ENCODE peak calls at places on chromosomes 13 and 19, in four cellular contexts. O is tibial nerve, I is esophagus muscularis mucosa, N is adrenal gland. H is an unnamed sample.

GRCh38 chr13:40609972-40610726 is 56.3 kb downstream of the FOXO1 start:
- DNase-seq in O (no peak), N (no peak), I (peak), H (no peak)

GRCh38 chr13:110665491-110666254 is 40.2 kb downstream of the CARS2 start:
- DNase-seq in I (no peak), N (no peak), O (no peak), H (no peak)

GRCh38 chr13:58142952-58143351 is 511.4 kb downstream of the PCDH17 start:
- DNase-seq in I (no peak), N (no peak), O (no peak), H (no peak)

GRCh38 chr19:58558623-58559274 is 338 bp upstream of the UBE2M start:
- DNase-seq in I (peak), O (peak), N (peak), H (no peak)

GRCh38 chr13:97205971-97206370 is 16.2 kb upstream of the MBNL2 start:
- DNase-seq in O (no peak), I (no peak), N (no peak), H (no peak)

GRCh38 chr13:73338389-73338788 is 279.6 kb downstream of the KLF5 start:
- DNase-seq in O (no peak), N (no peak), I (no peak), H (no peak)

GRCh38 chr13:25978961-25979360 is 72.9 kb downstream of the SHISA2 start:
- DNase-seq in I (no peak), N (no peak), O (no peak), H (no peak)

GRCh38 chr13:31764556-31764955 is 25.2 kb downstream of the RXFP2 start:
- DNase-seq in O (no peak), I (no peak), N (no peak), H (no peak)

GRCh38 chr13:108496364-108497215 is 132.8 kb upstream of the MYO16 start:
- DNase-seq in I (no peak), N (no peak), O (no peak), H (no peak)

GRCh38 chr19:17244618-17245534 is 843 bp downstream of the NR2F6 start:
- DNase-seq in N (no peak), O (no peak), I (no peak), H (no peak)

GRCh38 chr19:51398096-51398704 is 7.8 kb upstream of the C19orf84 start:
- DNase-seq in I (no peak), N (no peak), O (no peak), H (no peak)

GRCh38 chr13:113166266-113166665 is 7.8 kb downstream of the PROZ start:
- DNase-seq in I (no peak), O (no peak), N (no peak), H (no peak)

GRCh38 chr19:13270514-13271105 is 120.4 kb downstream of the IER2 start:
- DNase-seq in O (no peak), I (no peak), N (no peak), H (no peak)

GRCh38 chr13:73200432-73200831 is 141.6 kb downstream of the KLF5 start:
- DNase-seq in I (no peak), N (no peak), O (no peak), H (no peak)

GRCh38 chr13:29515372-29515771 is 80.1 kb downstream of the SLC7A1 start:
- DNase-seq in O (no peak), I (no peak), N (no peak), H (no peak)

GRCh38 chr13:85864963-85865530 is 65.8 kb upstream of the SLITRK6 start:
- DNase-seq in N (no peak), O (no peak), I (no peak), H (no peak)

GRCh38 chr19:20928371-20928770 is 5.3 kb downstream of the ZNF85 start:
- DNase-seq in I (no peak), N (no peak), O (no peak), H (no peak)

GRCh38 chr13:39565036-39565949 is 37.7 kb downstream of the LHFPL6 start:
- DNase-seq in I (no peak), N (no peak), O (no peak), H (no peak)

GRCh38 chr13:100540621-100541020 is 48.0 kb downstream of the GGACT start:
- DNase-seq in O (no peak), I (no peak), N (no peak), H (peak)

GRCh38 chr13:49620170-49620621 is 8.1 kb upstream of the ARL11 start:
- DNase-seq in N (no peak), O (no peak), I (no peak), H (no peak)

GRCh38 chr13:51806571-51806970 is 2.6 kb upstream of the DHRS12 start:
- DNase-seq in I (no peak), N (peak), O (no peak), H (no peak)

DNA sequence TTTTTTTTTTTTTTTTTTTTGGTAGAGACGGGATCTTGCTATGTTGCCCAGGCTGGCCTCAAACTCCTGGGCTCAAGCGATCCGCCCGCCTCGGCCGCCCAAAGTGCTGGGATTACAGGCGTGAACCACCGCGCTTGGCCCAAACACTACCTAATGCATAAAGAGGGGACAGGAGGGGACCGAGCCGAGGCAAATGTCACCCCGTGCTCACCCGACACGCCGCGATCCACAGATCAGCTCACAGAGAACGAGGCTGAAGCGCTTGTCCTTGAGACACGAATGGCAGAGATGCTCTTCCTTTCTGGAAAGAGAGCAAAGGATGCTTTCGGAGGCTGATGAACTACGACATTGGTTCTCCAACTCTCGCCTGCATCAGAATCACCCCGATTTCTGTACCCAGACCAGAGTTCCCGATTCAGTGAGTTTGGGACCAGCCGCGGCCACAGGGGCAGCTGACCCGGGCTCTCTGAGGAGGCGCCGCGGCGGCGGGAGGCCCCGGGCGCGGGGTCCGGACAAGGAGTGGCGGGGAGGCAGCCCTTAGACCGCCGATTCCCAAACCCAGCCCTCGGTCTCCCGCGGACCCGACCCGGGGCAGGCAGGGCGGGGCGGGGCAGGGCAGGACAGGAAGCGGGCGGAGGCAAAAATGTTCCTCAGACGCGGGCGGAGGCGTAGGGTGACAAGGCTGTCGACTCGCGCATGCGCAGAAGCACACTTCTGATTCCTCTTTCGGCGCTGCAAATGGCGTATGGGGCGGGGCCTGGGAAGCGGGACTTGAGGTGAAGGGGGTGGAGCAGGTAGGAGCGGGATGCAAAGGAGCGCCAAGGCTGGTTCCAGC is at the start of gene ZNF699:
- DNase-seq in N (peak), O (peak), I (peak), H (peak)
- TF ChIP-seq POLR2A in N (peak), O (peak), I (peak), H (peak)

GRCh38 chr19:43623889-43624670 is 4.7 kb upstream of the ZNF428 start:
- DNase-seq in O (no peak), N (no peak), I (no peak), H (no peak)

GRCh38 chr19:43628646-43629326 is 9.4 kb upstream of the ZNF428 start:
- DNase-seq in O (no peak), I (no peak), N (no peak), H (no peak)

GRCh38 chr19:43626838-43627237 is 7.4 kb upstream of the ZNF428 start:
- DNase-seq in N (no peak), O (no peak), I (no peak), H (no peak)

GRCh38 chr19:43624933-43625332 is 5.5 kb upstream of the ZNF428 start:
- DNase-seq in I (no peak), O (no peak), N (peak), H (no peak)

DNA sequence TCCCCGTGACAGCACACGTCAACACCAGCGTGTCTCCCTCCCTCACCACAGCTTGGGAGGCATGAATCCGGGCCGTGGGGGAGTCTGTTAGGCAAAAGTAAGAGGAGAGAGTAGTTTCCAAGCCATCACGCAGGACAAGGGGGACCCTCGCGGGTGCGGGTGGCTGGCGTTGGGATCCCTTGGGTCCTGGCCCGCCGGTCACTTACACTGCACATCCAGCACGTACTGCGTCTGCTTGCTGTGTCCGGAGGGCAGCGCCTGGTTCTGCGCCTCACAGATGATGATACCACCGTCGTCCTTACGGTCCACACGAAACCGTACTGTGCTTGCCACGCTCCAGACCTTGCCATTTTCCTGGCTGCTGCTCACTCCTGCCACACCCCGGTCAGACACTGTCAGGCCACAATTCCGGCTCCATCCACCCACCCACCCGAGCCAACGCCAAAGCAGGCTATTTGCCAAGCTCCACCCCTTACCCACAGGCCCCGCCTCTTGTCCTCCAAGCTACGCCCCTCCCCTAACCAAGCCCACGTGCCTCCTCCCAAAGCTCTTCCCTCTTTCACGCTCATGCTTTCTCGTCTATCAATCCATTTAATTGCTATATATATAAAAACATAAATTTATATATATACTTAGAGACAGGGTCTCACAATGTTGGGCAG is 6.6 kb upstream of the ZNF428 start:
- DNase-seq in O (no peak), N (no peak), I (no peak), H (no peak)
- TF ChIP-seq CTCF in O (no peak), N (no peak), I (no peak), H (no peak)

DNA sequence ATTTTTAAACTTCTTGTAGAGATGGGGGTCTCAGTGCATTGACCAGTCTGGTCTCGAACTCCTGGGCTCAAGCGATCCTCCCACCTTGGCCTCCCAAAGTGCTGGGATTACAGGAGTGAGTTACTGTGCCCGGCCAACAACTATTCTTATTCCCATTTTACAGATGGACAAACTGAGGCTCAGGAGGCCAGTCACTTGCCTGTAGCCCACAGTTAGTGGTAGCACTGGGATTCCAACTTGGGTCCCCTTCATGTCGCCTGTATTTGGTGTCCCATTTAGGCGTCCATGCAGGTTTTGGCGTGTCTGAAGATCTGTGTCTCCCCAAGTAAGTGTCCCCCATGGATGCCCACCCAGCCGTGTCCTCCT is 791 bp upstream of the AXL start:
- DNase-seq in N (no peak), O (no peak), I (no peak), H (no peak)
- H3K27ac ChIP-seq in N (peak), O (peak), I (peak), H (peak)

GRCh38 chr19:19526581-19527370 is 1.9 kb upstream of the YJEFN3 start:
- DNase-seq in O (no peak), N (no peak), I (no peak), H (no peak)
- TF ChIP-seq POLR2A in O (no peak), N (no peak), I (no peak), H (no peak)

GRCh38 chr19:48085904-48086864 is 24.4 kb downstream of the PLA2G4C start:
- DNase-seq in N (no peak), I (no peak), O (no peak), H (no peak)
- TF ChIP-seq CTCF in N (no peak), I (no peak), O (no peak), H (no peak)